ENCODE peak calls at places on chromosomes 4 and X, in six cellular contexts. H, C, G, B, R and Y are unnamed samples.

GRCh38 chr4:1195109-1195671 is 22.8 kb upstream of the SPON2 start:
- DNase-seq in G (no peak), C (peak), R (peak), H (peak), B (no peak), Y (peak)

GRCh38 chr4:156615066-156615514 is 356.5 kb downstream of the PDGFC start:
- DNase-seq in R (no peak), B (no peak), H (no peak), C (peak), G (no peak), Y (no peak)

GRCh38 chr4:99235955-99236354 is 16.9 kb upstream of the ADH6 start:
- DNase-seq in H (no peak), R (no peak), C (no peak), G (no peak), B (no peak), Y (no peak)

GRCh38 chr4:81688085-81688484 is 216.4 kb upstream of the RASGEF1B start:
- DNase-seq in C (no peak), R (no peak), G (peak), H (no peak), B (no peak), Y (no peak)

GRCh38 chr4:34932591-34932990 is 1311.7 kb downstream of the ARAP2 start:
- DNase-seq in H (no peak), G (peak), B (no peak), R (no peak), C (no peak), Y (no peak)

GRCh38 chrX:34734383-34734782 is 77.3 kb upstream of the TMEM47 start:
- DNase-seq in H (no peak), R (no peak), B (no peak), C (no peak), G (no peak), Y (no peak)

GRCh38 chrX:37644381-37645305 is 40.9 kb upstream of the XK start:
- DNase-seq in G (no peak), B (no peak), C (no peak), H (no peak), R (no peak), Y (no peak)

GRCh38 chrX:17859609-17860178 is 1.4 kb downstream of the RAI2 start:
- DNase-seq in B (no peak), G (no peak), C (peak), R (no peak), H (no peak), Y (peak)

GRCh38 chr4:153725070-153725810 is 34.6 kb downstream of the RNF175 start:
- DNase-seq in G (no peak), C (no peak), H (no peak), B (no peak), R (no peak), Y (no peak)

GRCh38 chrX:110004210-110004609 is 1.3 kb downstream of the TMEM164 start:
- DNase-seq in R (no peak), G (peak), C (no peak), B (no peak), H (no peak), Y (peak)

GRCh38 chrX:124042042-124042441 is 80.5 kb downstream of the STAG2 start:
- DNase-seq in R (no peak), B (no peak), G (no peak), C (no peak), H (no peak), Y (no peak)

GRCh38 chrX:64152857-64153256 is 52.7 kb downstream of the AMER1 start:
- DNase-seq in H (no peak), C (no peak), G (no peak), R (no peak), B (peak), Y (no peak)

GRCh38 chr4:5511791-5512190 is 196.6 kb downstream of the EVC2 start:
- DNase-seq in R (no peak), C (no peak), B (no peak), G (no peak), H (no peak), Y (no peak)

GRCh38 chrX:49220100-49220499 is 13.0 kb downstream of the CACNA1F start:
- DNase-seq in B (no peak), H (no peak), C (no peak), R (no peak), G (no peak), Y (no peak)

DNA sequence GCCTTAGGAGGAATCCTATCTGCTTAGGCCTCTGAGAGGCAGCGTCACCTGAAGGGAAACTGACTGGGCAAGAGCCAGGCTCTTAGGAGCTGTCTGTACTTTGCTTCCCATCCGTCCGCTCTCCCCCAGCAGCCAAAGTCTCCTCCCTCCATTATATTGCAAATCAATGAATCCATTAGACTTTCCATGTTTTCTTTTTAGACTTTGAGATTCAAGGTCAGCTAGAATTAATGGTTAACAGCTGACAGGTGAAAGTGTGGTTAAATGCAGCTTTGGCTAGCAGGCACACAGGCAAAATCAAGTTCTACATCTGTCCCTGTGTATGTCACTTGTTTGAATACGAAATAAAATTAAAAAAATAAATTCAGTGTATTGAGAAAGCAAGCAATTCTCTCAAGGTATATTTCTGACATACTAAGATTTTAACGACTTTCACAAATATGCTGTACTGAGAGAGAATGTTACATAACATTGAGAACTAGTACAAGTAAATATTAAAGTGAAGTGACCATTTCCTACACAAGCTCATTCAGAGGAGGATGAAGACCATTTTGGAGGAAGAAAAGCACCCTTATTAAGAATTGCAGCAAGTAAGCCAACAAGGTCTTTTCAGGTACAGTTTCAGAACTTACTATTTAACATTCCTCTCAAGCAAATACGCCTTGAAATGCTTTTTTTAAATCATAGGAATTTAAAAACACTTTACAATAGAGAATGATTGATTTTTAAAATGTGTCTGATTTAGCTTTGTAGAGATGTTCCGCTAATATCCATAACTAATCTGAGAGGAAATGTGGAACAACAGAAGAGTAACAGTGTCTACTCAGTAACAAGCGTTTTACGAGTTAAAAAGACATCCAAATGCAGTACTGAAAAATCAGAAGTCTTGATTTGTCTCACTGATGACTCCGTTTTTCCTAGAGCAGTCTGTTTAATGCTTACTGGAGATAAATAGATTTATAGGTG is at the start of gene F11:
- DNase-seq in R (no peak), B (no peak), G (no peak), C (no peak), H (no peak), Y (no peak)
- TF ChIP-seq POLR2A in R (no peak), B (no peak), G (no peak), C (no peak), H (no peak), Y (no peak)

GRCh38 chr4:2364654-2365053 is 53.8 kb downstream of the ZFYVE28 start:
- DNase-seq in B (no peak), C (no peak), R (no peak), H (no peak), G (no peak), Y (no peak)
- TF ChIP-seq POLR2A in B (no peak), C (no peak), R (no peak), H (no peak), G (no peak), Y (no peak)

GRCh38 chr4:146315184-146315583 is 100.8 kb downstream of the REELD1 start:
- DNase-seq in G (no peak), H (no peak), C (no peak), B (no peak), R (no peak), Y (no peak)

GRCh38 chr4:146308951-146309350 is 94.6 kb downstream of the REELD1 start:
- DNase-seq in B (no peak), G (no peak), C (no peak), H (no peak), R (no peak), Y (no peak)

GRCh38 chr4:146311238-146311970 is 97.1 kb downstream of the REELD1 start:
- DNase-seq in B (no peak), C (no peak), H (no peak), R (no peak), G (no peak), Y (no peak)

GRCh38 chr4:146310319-146311021 is 96.1 kb downstream of the REELD1 start:
- DNase-seq in G (no peak), B (no peak), R (no peak), H (no peak), C (no peak), Y (no peak)
- TF ChIP-seq POLR2A in G (no peak), B (no peak), R (no peak), H (no peak), C (no peak), Y (no peak)

GRCh38 chr4:163166041-163166579 is 580 bp downstream of the NAF1 start:
- DNase-seq in C (peak), H (peak), R (peak), G (peak), B (no peak), Y (peak)
- TF ChIP-seq POLR2A in C (no peak), H (no peak), R (no peak), G (no peak), B (no peak), Y (peak)

GRCh38 chrX:130402211-130402684 is 461 bp downstream of the RBMX2 start:
- DNase-seq in H (no peak), G (no peak), B (no peak), C (no peak), R (no peak), Y (no peak)

DNA sequence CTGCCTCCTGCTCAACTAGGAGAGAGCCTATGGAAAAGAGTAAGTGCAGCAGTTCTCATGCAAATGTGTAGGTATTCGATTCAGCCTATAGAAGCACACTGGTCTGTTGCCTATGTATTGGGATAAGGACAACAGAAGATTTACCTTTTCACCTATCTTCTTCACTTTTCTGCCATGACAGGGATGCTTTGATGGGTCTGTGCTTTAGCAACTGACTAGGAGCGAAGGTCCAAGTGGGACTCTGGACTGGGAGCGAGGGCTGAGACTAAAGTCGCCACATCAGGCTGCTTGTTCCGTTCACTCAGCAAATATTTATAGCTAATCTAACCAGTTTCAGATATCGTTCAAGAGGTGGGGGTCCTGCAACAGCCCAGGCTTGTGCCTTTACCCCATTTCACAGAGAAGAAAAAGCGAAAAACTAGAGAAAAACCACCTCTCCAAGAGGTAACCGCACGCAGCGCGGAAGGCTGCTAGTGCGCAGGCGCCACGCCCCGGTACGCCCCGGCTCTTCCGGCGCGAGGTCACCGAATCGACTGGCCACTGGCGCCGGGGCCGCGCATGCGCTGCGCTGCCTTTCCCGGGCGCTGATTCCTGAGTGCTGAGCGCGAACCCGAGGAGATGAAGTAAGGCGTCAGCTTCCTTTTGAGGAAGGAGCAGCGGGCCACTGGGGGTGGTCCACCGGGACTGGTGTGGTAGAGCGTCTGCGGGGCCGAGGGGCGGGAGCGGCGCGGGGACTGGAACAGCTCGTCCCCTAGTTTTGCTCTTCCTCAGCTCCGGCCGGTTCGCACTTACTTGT is at the start of gene RBMX2:
- DNase-seq in G (peak), H (peak), C (peak), R (peak), B (peak), Y (peak)
- TF ChIP-seq POLR2A in G (peak), H (peak), C (no peak), R (peak), B (peak), Y (no peak)